ENCODE peak calls at places on chromosomes 11 and 22, in ten cellular contexts. S, W, B, O, G, Y, C, A, R and J are unnamed samples.

GRCh38 chr22:50008151-50009040 is 4.2 kb downstream of the IL17REL start:
- DNase-seq in S (no peak), W (no peak), B (no peak), O (peak), G (no peak), Y (no peak), C (no peak), A (no peak), R (no peak), J (no peak)

GRCh38 chr11:44927174-44927661 is 23.5 kb downstream of the TP53I11 start:
- DNase-seq in S (peak), W (peak), B (peak), O (peak), G (peak), Y (peak), C (peak), A (peak), R (peak), J (peak)

GRCh38 chr11:134654161-134654915 is 242.3 kb upstream of the B3GAT1 start:
- DNase-seq in S (no peak), W (no peak), B (no peak), O (no peak), G (no peak), Y (peak), C (no peak), A (no peak), R (no peak), J (no peak)

GRCh38 chr22:36790648-36791047 is 14.7 kb upstream of the IFT27 start:
- DNase-seq in S (no peak), W (no peak), B (no peak), O (no peak), G (no peak), Y (no peak), C (no peak), A (no peak), R (no peak), J (no peak)

GRCh38 chr22:38843716-38844660 is at the start of gene NPTXR:
- DNase-seq in S (peak), W (no peak), B (peak), O (peak), G (no peak), Y (no peak), C (peak), A (peak), R (peak), J (no peak)

GRCh38 chr11:26841818-26842457 is 120.1 kb upstream of the SLC5A12 start:
- DNase-seq in S (no peak), W (peak), B (no peak), O (no peak), G (peak), Y (no peak), C (no peak), A (no peak), R (no peak), J (no peak)

GRCh38 chr11:122731500-122731913 is 76.0 kb downstream of the UBASH3B start:
- DNase-seq in S (no peak), W (peak), B (no peak), O (no peak), G (peak), Y (no peak), C (no peak), A (no peak), R (no peak), J (no peak)

GRCh38 chr11:116062526-116063171 is 558.4 kb upstream of the CADM1 start:
- DNase-seq in S (no peak), W (no peak), B (no peak), O (peak), G (no peak), Y (no peak), C (no peak), A (no peak), R (no peak), J (peak)

GRCh38 chr11:79185351-79185750 is 255.5 kb downstream of the TENM4 start:
- DNase-seq in S (no peak), W (no peak), B (no peak), O (no peak), G (no peak), Y (no peak), C (no peak), A (no peak), R (no peak), J (no peak)

GRCh38 chr11:103091024-103091423 is 936 bp downstream of the DCUN1D5 start:
- DNase-seq in S (no peak), W (no peak), B (peak), O (no peak), G (peak), Y (no peak), C (no peak), A (no peak), R (no peak), J (peak)

GRCh38 chr22:45201678-45202332 is 38.1 kb downstream of the NUP50 start:
- DNase-seq in S (no peak), W (no peak), B (no peak), O (no peak), G (peak), Y (no peak), C (no peak), A (no peak), R (no peak), J (no peak)

GRCh38 chr11:103164093-103164796 is 55.0 kb downstream of the DYNC2H1 start:
- DNase-seq in S (no peak), W (no peak), B (no peak), O (no peak), G (no peak), Y (no peak), C (no peak), A (no peak), R (no peak), J (no peak)

GRCh38 chr11:46912526-46913150 is 5.7 kb downstream of the LRP4 start:
- DNase-seq in S (peak), W (no peak), B (peak), O (peak), G (no peak), Y (no peak), C (no peak), A (no peak), R (no peak), J (peak)

GRCh38 chr22:37564111-37564711 is 3.9 kb downstream of the CDC42EP1 start:
- DNase-seq in S (no peak), W (no peak), B (no peak), O (no peak), G (no peak), Y (no peak), C (no peak), A (no peak), R (no peak), J (no peak)

GRCh38 chr11:64268028-64268686 is 16.3 kb downstream of the BAD start:
- DNase-seq in S (no peak), W (no peak), B (no peak), O (no peak), G (no peak), Y (no peak), C (no peak), A (no peak), R (no peak), J (no peak)

GRCh38 chr11:64344160-64344559 is 4.2 kb downstream of the CCDC88B start:
- DNase-seq in S (no peak), W (no peak), B (no peak), O (no peak), G (no peak), Y (no peak), C (no peak), A (no peak), R (no peak), J (no peak)

GRCh38 chr11:46347637-46348311 is 511 bp downstream of the DGKZ start:
- DNase-seq in S (no peak), W (no peak), B (peak), O (no peak), G (no peak), Y (no peak), C (peak), A (no peak), R (no peak), J (peak)

GRCh38 chr11:99693941-99694492 is 673.3 kb downstream of the CNTN5 start:
- DNase-seq in S (no peak), W (no peak), B (no peak), O (no peak), G (peak), Y (no peak), C (no peak), A (no peak), R (no peak), J (no peak)

GRCh38 chr11:100632970-100633452 is 54.1 kb upstream of the ARHGAP42 start:
- DNase-seq in S (no peak), W (no peak), B (peak), O (peak), G (peak), Y (no peak), C (no peak), A (no peak), R (no peak), J (no peak)

GRCh38 chr22:43975041-43975440 is 19.8 kb downstream of the SAMM50 start:
- DNase-seq in S (no peak), W (no peak), B (no peak), O (no peak), G (no peak), Y (no peak), C (no peak), A (no peak), R (no peak), J (no peak)

GRCh38 chr11:1852885-1853284 is at the start of gene LSP1:
- DNase-seq in S (no peak), W (no peak), B (no peak), O (no peak), G (no peak), Y (peak), C (peak), A (peak), R (peak), J (no peak)

GRCh38 chr22:45582955-45583320 is 80.3 kb downstream of the FBLN1 start:
- DNase-seq in S (no peak), W (no peak), B (no peak), O (no peak), G (no peak), Y (no peak), C (no peak), A (no peak), R (no peak), J (no peak)

GRCh38 chr11:112292785-112293407 is 32.2 kb upstream of the PLET1 start:
- DNase-seq in S (no peak), W (peak), B (no peak), O (no peak), G (peak), Y (no peak), C (no peak), A (no peak), R (no peak), J (no peak)

GRCh38 chr22:40247976-40248375 is 70.3 kb downstream of the TNRC6B start:
- DNase-seq in S (no peak), W (no peak), B (no peak), O (no peak), G (no peak), Y (peak), C (peak), A (peak), R (peak), J (no peak)

GRCh38 chr11:101707477-101707876 is 123.7 kb upstream of the TRPC6 start:
- DNase-seq in S (no peak), W (no peak), B (peak), O (no peak), G (no peak), Y (no peak), C (no peak), A (no peak), R (no peak), J (no peak)

GRCh38 chr11:61694971-61695706 is 14.9 kb downstream of the DAGLA start:
- DNase-seq in S (no peak), W (no peak), B (no peak), O (peak), G (no peak), Y (no peak), C (no peak), A (no peak), R (no peak), J (no peak)

GRCh38 chr11:114017723-114018122 is 41.8 kb upstream of the ZBTB16 start:
- DNase-seq in S (no peak), W (no peak), B (no peak), O (no peak), G (peak), Y (no peak), C (no peak), A (no peak), R (no peak), J (no peak)

GRCh38 chr11:62880231-62880802 is 379 bp upstream of the SLC3A2 start:
- DNase-seq in S (peak), W (peak), B (peak), O (no peak), G (peak), Y (peak), C (no peak), A (no peak), R (no peak), J (no peak)